ENCODE peak calls at places on chromosomes 2 and 18, in six cellular contexts. X, W, K, A, G and S are unnamed samples.

GRCh38 chr2:159564081-159564480 is 52.3 kb downstream of the BAZ2B start:
- ATAC-seq in X (no peak), W (no peak), K (no peak), A (no peak), G (no peak), S (no peak)

GRCh38 chr2:218286570-218287459 is 5.5 kb downstream of the TMBIM1 start:
- ATAC-seq in X (peak), W (peak), K (peak), A (peak), G (peak), S (peak)

GRCh38 chr2:200828104-200828503 is 16.4 kb downstream of the BZW1 start:
- ATAC-seq in X (peak), W (no peak), K (no peak), A (peak), G (no peak), S (no peak)

GRCh38 chr2:227267406-227268115 is 57.5 kb upstream of the MFF start:
- ATAC-seq in X (no peak), W (no peak), K (no peak), A (peak), G (no peak), S (no peak)

GRCh38 chr2:182667321-182667695 is 48.7 kb upstream of the DNAJC10 start:
- ATAC-seq in X (no peak), W (peak), K (no peak), A (peak), G (peak), S (no peak)

GRCh38 chr18:48547456-48548403 is 8.9 kb downstream of the CTIF start:
- ATAC-seq in X (peak), W (peak), K (no peak), A (peak), G (no peak), S (peak)

GRCh38 chr2:239921843-239922242 is 103.3 kb downstream of the NDUFA10 start:
- ATAC-seq in X (no peak), W (no peak), K (no peak), A (no peak), G (no peak), S (no peak)

GRCh38 chr2:38148501-38148900 is 72.5 kb upstream of the CYP1B1 start:
- ATAC-seq in X (no peak), W (no peak), K (peak), A (peak), G (no peak), S (peak)

GRCh38 chr2:122031544-122032263 is 276.3 kb downstream of the TSN start:
- ATAC-seq in X (no peak), W (no peak), K (no peak), A (peak), G (peak), S (no peak)

GRCh38 chr2:111669928-111670695 is 213.9 kb downstream of the ANAPC1 start:
- ATAC-seq in X (no peak), W (no peak), K (no peak), A (no peak), G (no peak), S (no peak)

GRCh38 chr2:175676813-175677212 is 325.3 kb downstream of the LNPK start:
- ATAC-seq in X (peak), W (peak), K (no peak), A (peak), G (no peak), S (no peak)

GRCh38 chr2:84800194-84800805 is 80.6 kb downstream of the TRABD2A start:
- ATAC-seq in X (no peak), W (no peak), K (no peak), A (no peak), G (peak), S (no peak)

GRCh38 chr2:211181626-211182025 is 625.2 kb downstream of the CPS1 start:
- ATAC-seq in X (no peak), W (no peak), K (peak), A (peak), G (no peak), S (no peak)

GRCh38 chr2:151575338-151575737 is 158.9 kb downstream of the NEB start:
- ATAC-seq in X (peak), W (no peak), K (no peak), A (no peak), G (no peak), S (no peak)

GRCh38 chr2:126732682-126733245 is 76.8 kb downstream of the GYPC start:
- ATAC-seq in X (peak), W (no peak), K (no peak), A (no peak), G (no peak), S (no peak)

GRCh38 chr2:171172980-171173542 is 12.4 kb upstream of the TLK1 start:
- ATAC-seq in X (peak), W (no peak), K (no peak), A (no peak), G (peak), S (no peak)

GRCh38 chr18:27921392-27921791 is 255.5 kb downstream of the CDH2 start:
- ATAC-seq in X (no peak), W (peak), K (no peak), A (no peak), G (no peak), S (no peak)

GRCh38 chr2:40430741-40431599 is 20.9 kb downstream of the SLC8A1 start:
- ATAC-seq in X (no peak), W (no peak), K (peak), A (no peak), G (no peak), S (no peak)

GRCh38 chr2:101175991-101176390 is 24.8 kb upstream of the TBC1D8 start:
- ATAC-seq in X (no peak), W (no peak), K (no peak), A (peak), G (no peak), S (no peak)

GRCh38 chr18:32771871-32772499 is 838 bp downstream of the KLHL14 start:
- ATAC-seq in X (no peak), W (no peak), K (no peak), A (peak), G (no peak), S (peak)

GRCh38 chr2:201532686-201533304 is 81.3 kb downstream of the STRADB start:
- ATAC-seq in X (no peak), W (peak), K (no peak), A (no peak), G (peak), S (no peak)

GRCh38 chr2:238459081-238459629 is 32.4 kb downstream of the ASB1 start:
- ATAC-seq in X (no peak), W (no peak), K (no peak), A (no peak), G (no peak), S (peak)

GRCh38 chr2:29607025-29607424 is 314.4 kb downstream of the ALK start:
- ATAC-seq in X (no peak), W (no peak), K (no peak), A (no peak), G (no peak), S (no peak)
- TF ChIP-seq POLR2A in X (no peak), W (no peak), K (no peak), A (no peak), G (no peak), S (no peak)

GRCh38 chr2:54551123-54551756 is 95.1 kb downstream of the SPTBN1 start:
- ATAC-seq in X (no peak), W (no peak), K (no peak), A (peak), G (peak), S (no peak)

GRCh38 chr2:54549430-54549829 is 93.3 kb downstream of the SPTBN1 start:
- ATAC-seq in X (no peak), W (no peak), K (no peak), A (no peak), G (no peak), S (no peak)

GRCh38 chr2:54553075-54553474 is 96.9 kb downstream of the SPTBN1 start:
- ATAC-seq in X (no peak), W (no peak), K (no peak), A (no peak), G (no peak), S (no peak)

GRCh38 chr2:54549912-54550518 is 93.9 kb downstream of the SPTBN1 start:
- ATAC-seq in X (no peak), W (no peak), K (no peak), A (no peak), G (no peak), S (no peak)

GRCh38 chr2:54550523-54550922 is 94.4 kb downstream of the SPTBN1 start:
- ATAC-seq in X (no peak), W (no peak), K (no peak), A (no peak), G (no peak), S (no peak)
- H3K27ac ChIP-seq in X (no peak), W (no peak), K (peak), A (peak), G (no peak), S (no peak)

DNA sequence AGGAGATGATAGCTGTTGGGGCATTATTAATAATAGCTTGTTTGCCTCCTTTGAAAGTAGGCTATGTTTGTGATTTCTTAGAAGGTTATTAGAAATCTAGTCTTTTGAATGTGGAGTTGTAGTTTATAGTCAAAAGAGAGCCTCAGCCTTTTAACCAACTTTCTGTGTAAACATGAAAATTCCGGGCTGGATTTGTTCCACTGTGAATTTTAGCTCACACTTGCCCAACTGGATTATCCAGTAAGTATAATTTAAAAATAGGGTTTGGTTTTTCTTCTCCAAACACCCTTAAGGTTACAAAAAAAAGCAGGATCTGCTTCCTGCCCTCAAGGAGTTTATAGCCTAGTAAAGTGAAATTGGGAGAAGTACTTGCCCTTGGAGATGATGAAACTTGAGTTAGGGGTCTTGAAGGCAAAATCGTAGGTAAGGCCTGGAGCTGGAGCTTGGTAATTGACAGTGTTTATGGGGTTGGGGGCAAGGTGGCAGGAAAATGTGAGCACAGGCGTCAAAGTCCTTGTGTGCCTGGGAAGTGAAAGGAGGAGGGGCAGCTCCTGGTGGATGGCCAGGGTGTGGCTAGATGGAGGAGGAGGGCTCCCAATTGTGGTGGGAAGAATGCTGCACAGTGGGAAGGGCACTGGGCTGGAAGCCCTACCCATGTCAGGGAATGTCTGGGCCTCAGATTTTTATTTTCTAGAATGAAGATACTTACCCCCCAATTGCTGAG is 21.3 kb downstream of the ITGA6 start:
- ATAC-seq in X (no peak), W (peak), K (no peak), A (peak), G (no peak), S (no peak)
- TF ChIP-seq POLR2AphosphoS5 in X (no peak), W (no peak), K (no peak), A (no peak), G (no peak), S (no peak)

GRCh38 chr2:36564377-36564930 is 33.5 kb downstream of the FEZ2 start:
- ATAC-seq in X (no peak), W (no peak), K (no peak), A (no peak), G (no peak), S (no peak)
- TF ChIP-seq POLR2A in X (no peak), W (no peak), K (no peak), A (no peak), G (no peak), S (no peak)